ENCODE peak calls at places on chromosomes 16 and 17, in seven cellular contexts. G is lower leg skin; U is spleen; Q is heart left ventricle; B is stimulated activated CD4-positive, alpha-beta T cell treated with anti-CD3 and anti-CD28 coated beads, Interleukin-1b, Interleukin-23, amount 100 ng/mL, for 1 hour; Z is prostate gland; L is T-helper 2 cell. P is an unnamed sample.

GRCh38 chr17:62984801-62985200 is 18.8 kb downstream of the TANC2 start:
- DNase-seq in G (no peak), U (no peak), Q (no peak), B (no peak), Z (no peak), L (no peak), P (no peak)

GRCh38 chr17:27630607-27631408 is at the start of gene LGALS9:
- DNase-seq in G (no peak), U (peak; percentile 84), Q (peak; percentile 47), B (no peak), Z (no peak), L (peak; percentile 16), P (no peak)

GRCh38 chr16:61344791-61345190 is 691.4 kb downstream of the CDH8 start:
- DNase-seq in G (no peak), U (no peak), Q (no peak), B (no peak), Z (no peak), L (no peak), P (no peak)

GRCh38 chr17:11005940-11006339 is 168.1 kb upstream of the PIRT start:
- DNase-seq in G (no peak), U (no peak), Q (no peak), B (no peak), Z (no peak), L (no peak), P (no peak)

GRCh38 chr17:12538003-12538402 is 127.7 kb upstream of the MYOCD start:
- DNase-seq in G (no peak), U (no peak), Q (no peak), B (no peak), Z (no peak), L (no peak), P (no peak)

GRCh38 chr16:87851601-87852000 is 17.7 kb downstream of the SLC7A5 start:
- DNase-seq in G (no peak), U (no peak), Q (no peak), B (no peak), Z (no peak), L (no peak), P (peak; percentile 91)

GRCh38 chr17:29163563-29163962 is 16.6 kb downstream of the MYO18A start:
- DNase-seq in G (no peak), U (peak; percentile 6), Q (no peak), B (no peak), Z (no peak), L (no peak), P (no peak)

GRCh38 chr16:3148256-3149192 is 13.7 kb downstream of the ZNF213 start:
- DNase-seq in G (no peak), U (peak; percentile 66), Q (no peak), B (no peak), Z (no peak), L (no peak), P (peak; percentile 34)

GRCh38 chr17:58991718-58992331 is 114.9 kb downstream of the TRIM37 start:
- DNase-seq in G (no peak), U (no peak), Q (no peak), B (no peak), Z (no peak), L (no peak), P (no peak)

GRCh38 chr16:13791095-13791494 is 128.9 kb upstream of the ERCC4 start:
- DNase-seq in G (no peak), U (no peak), Q (no peak), B (no peak), Z (no peak), L (no peak), P (no peak)

GRCh38 chr17:10295728-10296343 is 77.0 kb downstream of the MYH13 start:
- DNase-seq in G (no peak), U (no peak), Q (peak; percentile 37), B (no peak), Z (peak; percentile 27), L (no peak), P (peak; percentile 81)

GRCh38 chr16:82192665-82193064 is 22.6 kb upstream of the MPHOSPH6 start:
- DNase-seq in G (no peak), U (no peak), Q (no peak), B (no peak), Z (no peak), L (no peak), P (no peak)

GRCh38 chr17:2782030-2782429 is 14.2 kb upstream of the RAP1GAP2 start:
- DNase-seq in G (no peak), U (peak; percentile 61), Q (no peak), B (no peak), Z (no peak), L (no peak), P (peak; percentile 28)